ENCODE peak calls at places on chromosomes 7 and 10, in eight cellular contexts. L is right lobe of liver, I is A549, N is SJSA1, S is right cardiac atrium, B is heart left ventricle, K is aorta, O is heart right ventricle. P is an unnamed sample.

GRCh38 chr10:119658274-119658673 is 7.1 kb downstream of the BAG3 start:
- DNase-seq in L (peak), I (peak), N (peak), S (peak), B (peak), K (peak), O (peak), P (peak)

GRCh38 chr10:109689785-109690184 is 233.5 kb downstream of the XPNPEP1 start:
- DNase-seq in L (no peak), I (no peak), N (peak), S (no peak), B (no peak), K (no peak), O (no peak), P (no peak)

GRCh38 chr10:119541046-119541445 is 1.5 kb downstream of the RGS10 start:
- DNase-seq in L (no peak), I (no peak), N (no peak), S (no peak), B (no peak), K (no peak), O (no peak), P (no peak)

GRCh38 chr7:46932266-46932655 is 649.6 kb downstream of the TNS3 start:
- DNase-seq in L (no peak), I (no peak), N (no peak), S (no peak), B (no peak), K (no peak), O (no peak), P (no peak)

GRCh38 chr10:99779335-99779734 is 3.1 kb upstream of the ABCC2 start:
- DNase-seq in L (no peak), I (no peak), N (no peak), S (no peak), B (no peak), K (no peak), O (no peak), P (no peak)

GRCh38 chr7:559396-559705 is 39.7 kb upstream of the PDGFA start:
- DNase-seq in L (no peak), I (no peak), N (no peak), S (peak), B (no peak), K (no peak), O (no peak), P (no peak)

GRCh38 chr7:43879477-43879876 is 10.2 kb upstream of the MRPS24 start:
- DNase-seq in L (no peak), I (no peak), N (no peak), S (no peak), B (no peak), K (no peak), O (no peak), P (no peak)

GRCh38 chr7:50339990-50340500 is 35.5 kb downstream of the IKZF1 start:
- DNase-seq in L (no peak), I (no peak), N (no peak), S (no peak), B (no peak), K (no peak), O (no peak), P (no peak)

GRCh38 chr10:117175215-117175900 is 21.9 kb upstream of the KCNK18 start:
- DNase-seq in L (peak), I (no peak), N (no peak), S (peak), B (no peak), K (no peak), O (no peak), P (peak)

GRCh38 chr10:116272497-116273221 is at the start of gene GFRA1:
- DNase-seq in L (peak), I (peak), N (peak), S (peak), B (no peak), K (peak), O (peak), P (peak)

GRCh38 chr7:22356855-22357310 is at the start of gene RAPGEF5:
- DNase-seq in L (peak), I (peak), N (no peak), S (peak), B (no peak), K (no peak), O (peak), P (peak)

GRCh38 chr10:5618829-5619228 is 47.6 kb downstream of the ASB13 start:
- DNase-seq in L (no peak), I (no peak), N (no peak), S (peak), B (no peak), K (peak), O (peak), P (no peak)

GRCh38 chr7:138889566-138889965 is 91.6 kb upstream of the ATP6V0A4 start:
- DNase-seq in L (no peak), I (no peak), N (peak), S (no peak), B (no peak), K (no peak), O (no peak), P (no peak)

DNA sequence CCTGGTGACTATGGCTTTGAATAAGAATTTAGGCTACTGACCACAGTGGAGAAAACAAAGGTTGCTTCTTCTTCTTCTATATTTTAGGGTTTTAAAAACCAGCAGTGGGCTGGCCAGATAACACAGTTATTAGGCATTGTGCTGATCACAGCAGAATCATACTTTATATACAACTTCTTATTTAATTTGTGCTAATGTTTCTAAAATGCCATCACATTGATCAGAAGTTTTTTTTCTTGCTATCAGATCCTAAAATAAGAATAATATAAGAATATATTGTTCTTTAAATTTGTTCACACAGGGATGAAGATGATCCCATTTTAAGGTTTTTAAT is 41.7 kb upstream of the PRKAR2B start:
- DNase-seq in L (no peak), I (no peak), N (no peak), S (no peak), B (no peak), K (no peak), O (no peak), P (no peak)
- H3K4me3 ChIP-seq in L (no peak), I (no peak), N (no peak), S (no peak), B (no peak), K (no peak), O (no peak), P (no peak)

GRCh38 chr10:7179536-7179935 is 231.3 kb downstream of the SFMBT2 start:
- DNase-seq in L (no peak), I (no peak), N (no peak), S (no peak), B (no peak), K (no peak), O (no peak), P (no peak)

GRCh38 chr10:7186387-7187032 is 224.3 kb downstream of the SFMBT2 start:
- DNase-seq in L (no peak), I (no peak), N (no peak), S (no peak), B (no peak), K (no peak), O (no peak), P (no peak)

GRCh38 chr10:7184660-7185366 is 226.0 kb downstream of the SFMBT2 start:
- DNase-seq in L (no peak), I (no peak), N (no peak), S (no peak), B (no peak), K (no peak), O (no peak), P (no peak)

GRCh38 chr10:7185367-7185690 is 225.5 kb downstream of the SFMBT2 start:
- DNase-seq in L (no peak), I (no peak), N (no peak), S (no peak), B (no peak), K (no peak), O (no peak), P (no peak)

GRCh38 chr10:7181416-7181815 is 229.4 kb downstream of the SFMBT2 start:
- DNase-seq in L (no peak), I (no peak), N (no peak), S (no peak), B (no peak), K (no peak), O (no peak), P (no peak)
- H3K27ac ChIP-seq in L (no peak), I (no peak), N (no peak), S (no peak), B (no peak), K (no peak), O (no peak), P (no peak)

GRCh38 chr10:8039323-8039922 is 15.1 kb upstream of the GATA3 start:
- DNase-seq in L (no peak), I (no peak), N (no peak), S (no peak), B (no peak), K (no peak), O (no peak), P (no peak)
- H3K4me3 ChIP-seq in L (no peak), I (no peak), N (no peak), S (no peak), B (no peak), K (no peak), O (no peak), P (no peak)

DNA sequence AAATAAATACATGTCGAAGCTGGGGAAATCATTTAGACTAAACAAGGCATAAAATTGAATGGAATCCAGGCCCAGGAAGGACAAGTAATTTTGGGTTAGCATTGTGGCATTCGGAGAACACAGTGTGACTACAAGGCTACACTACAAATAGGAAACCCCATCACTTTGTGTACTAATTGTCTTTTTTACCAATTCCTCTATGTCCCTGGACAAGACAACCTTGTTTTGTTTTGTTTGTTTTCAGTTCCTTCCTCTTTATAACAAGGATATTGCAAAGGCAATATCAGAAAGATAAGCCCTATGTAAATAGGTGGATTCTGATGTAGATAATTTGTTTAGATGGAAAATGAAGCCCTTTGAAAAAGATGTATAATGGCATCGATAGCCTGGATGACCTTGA is 215.9 kb upstream of the MKLN1 start:
- DNase-seq in L (no peak), I (no peak), N (no peak), S (no peak), B (no peak), K (no peak), O (no peak), P (no peak)
- H3K27ac ChIP-seq in L (peak), I (peak), N (peak), S (peak), B (peak), K (no peak), O (peak), P (no peak)

GRCh38 chr10:102919992-102920736 is 2.1 kb downstream of the CNNM2 start:
- DNase-seq in L (no peak), I (no peak), N (no peak), S (no peak), B (no peak), K (no peak), O (no peak), P (no peak)
- H3K4me3 ChIP-seq in L (peak), I (peak), N (peak), S (peak), B (peak), K (peak), O (no peak), P (peak)

GRCh38 chr10:71909399-71910083 is 54.7 kb upstream of the CHST3 start:
- DNase-seq in L (no peak), I (no peak), N (no peak), S (no peak), B (no peak), K (no peak), O (no peak), P (no peak)

GRCh38 chr10:71911296-71911954 is 52.8 kb upstream of the CHST3 start:
- DNase-seq in L (no peak), I (no peak), N (no peak), S (no peak), B (no peak), K (no peak), O (no peak), P (no peak)

GRCh38 chr10:71905164-71905563 is 54.1 kb upstream of the PSAP start:
- DNase-seq in L (no peak), I (no peak), N (no peak), S (no peak), B (no peak), K (no peak), O (no peak), P (no peak)

GRCh38 chr10:71912431-71912830 is 51.8 kb upstream of the CHST3 start:
- DNase-seq in L (no peak), I (no peak), N (no peak), S (no peak), B (no peak), K (no peak), O (no peak), P (no peak)

GRCh38 chr10:71908998-71909397 is 55.2 kb upstream of the CHST3 start:
- DNase-seq in L (no peak), I (no peak), N (no peak), S (no peak), B (no peak), K (no peak), O (no peak), P (no peak)
- H3K27ac ChIP-seq in L (no peak), I (no peak), N (no peak), S (no peak), B (no peak), K (no peak), O (no peak), P (no peak)

DNA sequence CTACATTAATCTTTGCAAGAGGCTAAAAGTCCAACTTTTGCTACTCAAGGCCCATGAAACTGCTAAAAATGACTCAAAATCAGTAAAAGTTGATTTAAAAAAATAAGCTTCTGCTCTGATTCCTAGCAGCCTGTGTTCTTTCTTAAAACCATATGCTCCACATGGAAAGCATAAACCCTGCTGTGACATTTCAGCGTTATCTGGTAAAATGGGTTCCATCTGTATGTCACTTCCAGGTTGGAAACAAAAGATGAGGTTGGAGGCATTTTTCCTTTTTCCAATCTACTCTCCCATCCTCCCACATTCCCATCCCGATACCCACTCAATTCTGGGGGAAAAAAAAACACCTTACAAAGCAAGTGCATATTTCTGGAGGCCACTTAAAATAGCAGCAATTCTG is 439.5 kb downstream of the NEBL start:
- DNase-seq in L (no peak), I (no peak), N (no peak), S (no peak), B (no peak), K (no peak), O (no peak), P (no peak)
- H3K4me3 ChIP-seq in L (no peak), I (no peak), N (no peak), S (no peak), B (no peak), K (no peak), O (no peak), P (no peak)

GRCh38 chr10:72174297-72174662 is 41.5 kb upstream of the ANAPC16 start:
- DNase-seq in L (no peak), I (no peak), N (no peak), S (no peak), B (no peak), K (no peak), O (no peak), P (no peak)

GRCh38 chr10:72175166-72175565 is 40.6 kb upstream of the ANAPC16 start:
- DNase-seq in L (no peak), I (no peak), N (peak), S (no peak), B (no peak), K (no peak), O (no peak), P (no peak)

GRCh38 chr10:72171175-72171630 is 44.6 kb upstream of the ANAPC16 start:
- DNase-seq in L (no peak), I (peak), N (peak), S (no peak), B (no peak), K (no peak), O (no peak), P (no peak)

GRCh38 chr10:72173635-72174296 is 42.0 kb upstream of the ANAPC16 start:
- DNase-seq in L (no peak), I (no peak), N (peak), S (no peak), B (no peak), K (no peak), O (no peak), P (no peak)

GRCh38 chr10:72173267-72173634 is 42.6 kb upstream of the ANAPC16 start:
- DNase-seq in L (no peak), I (no peak), N (no peak), S (no peak), B (no peak), K (no peak), O (no peak), P (no peak)
- H3K27ac ChIP-seq in L (no peak), I (peak), N (peak), S (peak), B (peak), K (no peak), O (peak), P (no peak)

P was measured in pancreas.